ENCODE peak calls at places on chromosomes 4 and X, in eight cellular contexts. C, E, D, B, P, K, S and Y are unnamed samples.

GRCh38 chr4:48778431-48779094 is 1.5 kb downstream of the FRYL start:
- DNase-seq in D (no peak), K (no peak), C (no peak), P (no peak), B (no peak), S (no peak), E (peak), Y (no peak)

GRCh38 chr4:153808175-153808574 is 19.3 kb upstream of the SFRP2 start:
- DNase-seq in C (no peak), S (no peak), E (no peak), K (no peak), P (no peak), B (no peak), D (no peak), Y (no peak)

GRCh38 chrX:150772150-150772970 is 79.2 kb downstream of the MTMR1 start:
- DNase-seq in P (peak), C (peak), S (peak), D (peak), E (peak), B (no peak), K (peak), Y (peak)

GRCh38 chr4:169133932-169134331 is 123.9 kb upstream of the CBR4 start:
- DNase-seq in E (no peak), B (no peak), C (no peak), S (no peak), K (no peak), D (no peak), P (no peak), Y (no peak)

GRCh38 chr4:99117876-99118693 is 26.0 kb downstream of the ADH4 start:
- DNase-seq in C (peak), K (no peak), E (no peak), S (no peak), P (no peak), D (no peak), B (no peak), Y (no peak)

GRCh38 chr4:4945021-4945420 is 74.2 kb downstream of the CYTL1 start:
- DNase-seq in C (no peak), P (no peak), S (no peak), D (no peak), E (no peak), K (no peak), B (no peak), Y (no peak)

GRCh38 chr4:95256108-95256835 is 292.5 kb downstream of the UNC5C start:
- DNase-seq in K (no peak), B (no peak), D (no peak), P (no peak), S (no peak), C (no peak), E (no peak), Y (no peak)

GRCh38 chr4:156475322-156475721 is 496.3 kb downstream of the PDGFC start:
- DNase-seq in D (no peak), S (no peak), K (peak), P (no peak), E (no peak), C (peak), B (peak), Y (no peak)

GRCh38 chrX:16822723-16823122 is 36.5 kb downstream of the TXLNG start:
- DNase-seq in B (no peak), C (no peak), P (no peak), S (no peak), D (no peak), K (no peak), E (no peak), Y (no peak)

GRCh38 chrX:31251336-31251735 is 179.5 kb upstream of the FTHL17 start:
- DNase-seq in P (no peak), D (no peak), E (no peak), B (no peak), C (no peak), K (no peak), S (no peak), Y (no peak)

GRCh38 chr4:109977854-109978501 is 65.3 kb downstream of the EGF start:
- DNase-seq in S (no peak), D (no peak), E (no peak), B (peak), P (no peak), C (no peak), K (peak), Y (peak)

GRCh38 chrX:101229155-101229554 is 9.6 kb downstream of the DRP2 start:
- DNase-seq in C (no peak), E (no peak), S (no peak), P (no peak), B (peak), K (no peak), D (no peak), Y (no peak)

GRCh38 chr4:102392033-102392744 is 46.9 kb upstream of the SLC39A8 start:
- DNase-seq in D (no peak), C (no peak), B (no peak), E (no peak), S (no peak), K (no peak), P (no peak), Y (no peak)

GRCh38 chrX:3256868-3257267 is 89.6 kb downstream of the MXRA5 start:
- DNase-seq in E (no peak), S (no peak), D (no peak), P (no peak), B (no peak), C (no peak), K (no peak), Y (no peak)

GRCh38 chrX:40166582-40166981 is 68.8 kb upstream of the BCOR start:
- DNase-seq in C (no peak), E (no peak), B (no peak), D (no peak), P (no peak), K (no peak), S (no peak), Y (no peak)

GRCh38 chr4:12633058-12633651 is 851.0 kb downstream of the RAB28 start:
- DNase-seq in K (peak), D (peak), C (peak), E (peak), B (peak), P (peak), S (peak), Y (peak)

GRCh38 chr4:145716661-145717200 is 36.8 kb downstream of the C4orf51 start:
- DNase-seq in D (no peak), B (no peak), K (no peak), S (no peak), E (no peak), C (no peak), P (no peak), Y (no peak)

GRCh38 chrX:118392726-118393125 is 46.8 kb downstream of the WDR44 start:
- DNase-seq in B (no peak), K (no peak), C (no peak), E (no peak), D (no peak), P (no peak), S (no peak), Y (no peak)

GRCh38 chr4:99436976-99437655 is 2.0 kb upstream of the ADH7 start:
- DNase-seq in E (no peak), D (no peak), S (no peak), C (no peak), K (no peak), B (no peak), P (no peak), Y (no peak)

GRCh38 chr4:154364012-154364863 is 127.4 kb downstream of the DCHS2 start:
- DNase-seq in S (no peak), K (no peak), D (no peak), E (no peak), B (no peak), C (no peak), P (no peak), Y (peak)

GRCh38 chr4:138034871-138035270 is 207.3 kb downstream of the SLC7A11 start:
- DNase-seq in S (no peak), D (no peak), E (no peak), P (no peak), B (peak), K (no peak), C (no peak), Y (no peak)

GRCh38 chr4:16269742-16270522 is 43.7 kb upstream of the TAPT1 start:
- DNase-seq in K (no peak), S (no peak), B (peak), C (peak), D (no peak), E (no peak), P (no peak), Y (no peak)

GRCh38 chrX:41001327-41001726 is 83.9 kb upstream of the USP9X start:
- DNase-seq in B (no peak), D (no peak), P (no peak), S (no peak), E (no peak), C (no peak), K (no peak), Y (no peak)

GRCh38 chr4:34972189-34972588 is 1272.1 kb downstream of the ARAP2 start:
- DNase-seq in B (no peak), P (no peak), D (no peak), E (no peak), S (no peak), K (no peak), C (no peak), Y (no peak)

GRCh38 chr4:188246488-188246887 is 107.2 kb downstream of the TRIML1 start:
- DNase-seq in D (no peak), C (no peak), S (no peak), K (peak), B (no peak), E (no peak), P (no peak), Y (no peak)

GRCh38 chr4:8215001-8215427 is 15.9 kb downstream of the SH3TC1 start:
- DNase-seq in K (no peak), C (no peak), B (no peak), S (no peak), E (no peak), P (no peak), D (no peak), Y (no peak)